ENCODE peak calls at places on chromosomes 1 and 21, in seven cellular contexts. B is tibial nerve; O is GM23248; H is naive thymus-derived CD4-positive, alpha-beta T cell; U is aorta; F is endothelial cell of umbilical vein; Z is tibial artery. D is an unnamed sample.

GRCh38 chr21:42260121-42260520 is 41.2 kb downstream of the ABCG1 start:
- DNase-seq in B (no peak), O (no peak), H (no peak), U (no peak), F (no peak), Z (no peak), D (no peak)

GRCh38 chr1:157157481-157158190 is 19.4 kb upstream of the ETV3 start:
- DNase-seq in B (no peak), O (peak; percentile 73), H (no peak), U (no peak), F (no peak), Z (no peak), D (no peak)

GRCh38 chr1:183272390-183272801 is 86.3 kb downstream of the LAMC2 start:
- DNase-seq in B (no peak), O (peak; percentile 88), H (no peak), U (no peak), F (peak; percentile 59), Z (no peak), D (no peak)

GRCh38 chr1:186754542-186755150 is 74.1 kb upstream of the PLA2G4A start:
- DNase-seq in B (no peak), O (no peak), H (no peak), U (no peak), F (no peak), Z (no peak), D (no peak)

GRCh38 chr1:186531561-186532165 is 70.7 kb upstream of the PDC start:
- DNase-seq in B (no peak), O (peak; percentile 74), H (no peak), U (no peak), F (no peak), Z (no peak), D (no peak)

GRCh38 chr1:245571872-245572294 is 417.1 kb downstream of the KIF26B start:
- DNase-seq in B (no peak), O (no peak), H (no peak), U (no peak), F (no peak), Z (no peak), D (no peak)

GRCh38 chr1:94418664-94419655 is 771 bp downstream of the ABCD3 start:
- DNase-seq in B (peak; percentile 51), O (peak; percentile 80), H (no peak), U (peak; percentile 55), F (peak; percentile 69), Z (peak; percentile 42), D (no peak)

GRCh38 chr1:89721351-89721750 is 88.4 kb downstream of the LRRC8C start:
- DNase-seq in B (no peak), O (peak; percentile 62), H (no peak), U (no peak), F (peak; percentile 95), Z (no peak), D (no peak)

GRCh38 chr1:59699227-59699847 is 115.4 kb upstream of the HOOK1 start:
- DNase-seq in B (no peak), O (peak; percentile 68), H (peak; percentile 21), U (no peak), F (peak; percentile 62), Z (no peak), D (no peak)

GRCh38 chr1:175683491-175684175 is 59.8 kb downstream of the TNR start:
- DNase-seq in B (no peak), O (no peak), H (no peak), U (no peak), F (no peak), Z (no peak), D (no peak)

GRCh38 chr1:154155282-154155681 is 409 bp upstream of the NUP210L start:
- DNase-seq in B (peak; percentile 37), O (peak; percentile 41), H (no peak), U (peak; percentile 72), F (peak; percentile 94), Z (peak; percentile 52), D (no peak)

GRCh38 chr1:31760901-31761470 is 3.2 kb downstream of the ADGRB2 start:
- DNase-seq in B (no peak), O (peak; percentile 84), H (peak; percentile 71), U (peak; percentile 86), F (no peak), Z (peak; percentile 49), D (peak; percentile 47)

GRCh38 chr1:49319426-49319963 is 542.8 kb upstream of the BEND5 start:
- DNase-seq in B (no peak), O (no peak), H (no peak), U (no peak), F (no peak), Z (no peak), D (no peak)
- H3K9me3 ChIP-seq in B (peaks cover 3% of the 10 kb centered on the region), O (no peaks in the 10 kb centered on the region), H (no peaks in the 10 kb centered on the region), U (no peaks in the 10 kb centered on the region), F (no peaks in the 10 kb centered on the region), Z (no peaks in the 10 kb centered on the region), D (no peaks in the 10 kb centered on the region)

DNA sequence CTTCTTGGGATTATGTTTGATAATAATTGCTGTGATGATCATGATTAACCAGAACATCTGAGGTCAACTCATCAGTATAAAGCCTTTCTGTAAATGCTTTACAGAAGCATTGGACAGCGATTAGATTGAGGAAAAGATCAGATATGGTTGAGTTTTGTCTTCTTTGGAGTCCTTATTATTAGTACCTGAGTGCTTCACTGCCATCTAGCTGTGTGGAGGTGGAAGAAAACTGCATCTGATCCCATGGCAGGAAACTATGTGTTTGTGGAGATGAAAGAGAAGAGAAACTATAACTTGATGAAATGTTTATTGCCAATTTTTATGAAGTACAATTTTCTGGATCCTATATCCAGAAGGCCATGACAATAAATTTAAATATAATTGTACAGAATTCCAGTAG is 11.4 kb downstream of the FLG2 start:
- DNase-seq in B (no peak), O (peak; percentile 14), H (no peak), U (no peak), F (no peak), Z (no peak), D (no peak)
- H3K9me3 ChIP-seq in B (no peaks in the 10 kb centered on the region), O (no peaks in the 10 kb centered on the region), H (no peaks in the 10 kb centered on the region), U (peaks cover 5% of the 10 kb centered on the region), F (no peaks in the 10 kb centered on the region), Z (no peaks in the 10 kb centered on the region), D (no peaks in the 10 kb centered on the region)

DNA sequence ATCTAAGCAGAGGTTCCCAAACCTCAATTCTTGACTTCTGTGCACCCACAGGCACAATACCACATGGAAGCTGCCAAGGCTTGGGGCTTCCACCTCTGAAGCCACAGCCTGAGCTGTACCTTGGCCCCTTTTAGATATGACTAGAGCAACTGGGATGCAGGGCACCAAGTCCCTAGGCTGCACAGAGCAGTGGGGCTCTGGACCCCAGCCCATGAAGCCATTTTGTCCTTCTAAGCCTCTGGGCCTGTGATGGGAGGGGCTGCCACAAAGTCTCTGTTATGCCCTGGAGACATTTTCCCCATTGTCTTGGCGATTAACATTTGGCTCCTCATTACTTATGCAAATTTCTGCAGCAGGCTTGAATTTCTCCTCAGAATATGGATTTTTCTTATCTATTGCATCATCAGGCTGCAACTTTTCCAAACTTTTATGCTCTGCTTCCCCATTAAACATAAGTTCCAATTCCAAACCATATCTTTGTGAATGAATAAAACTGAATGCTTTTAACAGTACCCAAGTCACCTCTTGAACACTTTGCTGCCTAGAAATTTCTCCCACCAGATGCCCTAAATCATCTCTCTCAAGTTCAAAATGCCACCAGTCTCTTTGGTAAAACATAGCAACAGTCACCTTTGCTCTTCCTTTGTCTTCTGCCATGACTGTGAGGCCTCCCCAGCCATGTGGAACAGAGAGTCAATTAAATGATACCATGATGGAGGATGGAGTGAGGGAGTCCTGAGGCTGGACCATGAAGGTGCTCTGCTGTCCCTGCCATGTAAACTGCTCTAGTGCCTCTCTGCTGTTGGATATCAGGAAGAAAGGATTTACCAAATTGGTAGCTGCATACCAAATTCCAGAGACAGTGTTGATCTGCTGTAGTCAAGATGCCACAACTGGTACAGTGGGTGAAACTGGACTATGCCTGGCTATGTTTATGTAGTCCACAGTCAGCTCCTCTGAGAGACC is 37.6 kb downstream of the RUNX3 start:
- DNase-seq in B (no peak), O (no peak), H (no peak), U (no peak), F (no peak), Z (no peak), D (no peak)
- H3K9me3 ChIP-seq in B (peaks cover 18% of the 10 kb centered on the region), O (no peaks in the 10 kb centered on the region), H (peaks cover 7% of the 10 kb centered on the region), U (peaks cover 1% of the 10 kb centered on the region), F (no peaks in the 10 kb centered on the region), Z (peaks cover 10% of the 10 kb centered on the region), D (no peaks in the 10 kb centered on the region)

GRCh38 chr21:24367936-24368335 is 1239.3 kb downstream of the MRPL39 start:
- DNase-seq in B (no peak), O (no peak), H (no peak), U (no peak), F (no peak), Z (no peak), D (no peak)
- H3K9me3 ChIP-seq in B (no peaks in the 10 kb centered on the region), O (peaks cover 3% of the 10 kb centered on the region), H (no peaks in the 10 kb centered on the region), U (no peaks in the 10 kb centered on the region), F (no peaks in the 10 kb centered on the region), Z (no peaks in the 10 kb centered on the region), D (no peaks in the 10 kb centered on the region)

GRCh38 chr1:248703674-248704073 is 1.1 kb upstream of the OR14I1 start:
- DNase-seq in B (no peak), O (peak; percentile 2), H (no peak), U (no peak), F (no peak), Z (no peak), D (no peak)
- H3K9me3 ChIP-seq in B (no peaks in the 10 kb centered on the region), O (no peaks in the 10 kb centered on the region), H (no peaks in the 10 kb centered on the region), U (no peaks in the 10 kb centered on the region), F (no peaks in the 10 kb centered on the region), Z (no peaks in the 10 kb centered on the region), D (no peaks in the 10 kb centered on the region)

GRCh38 chr1:55184859-55185258 is 30.3 kb downstream of the USP24 start:
- DNase-seq in B (no peak), O (no peak), H (no peak), U (no peak), F (no peak), Z (no peak), D (no peak)
- H3K9me3 ChIP-seq in B (peaks cover 13% of the 10 kb centered on the region), O (no peaks in the 10 kb centered on the region), H (peaks cover 8% of the 10 kb centered on the region), U (no peaks in the 10 kb centered on the region), F (no peaks in the 10 kb centered on the region), Z (no peaks in the 10 kb centered on the region), D (no peaks in the 10 kb centered on the region)

GRCh38 chr1:4129693-4130092 is 229.6 kb upstream of the C1orf174 start:
- DNase-seq in B (no peak), O (no peak), H (no peak), U (no peak), F (no peak), Z (no peak), D (no peak)
- H3K9me3 ChIP-seq in B (peaks cover 15% of the 10 kb centered on the region), O (no peaks in the 10 kb centered on the region), H (no peaks in the 10 kb centered on the region), U (no peaks in the 10 kb centered on the region), F (no peaks in the 10 kb centered on the region), Z (peaks cover 6% of the 10 kb centered on the region), D (no peaks in the 10 kb centered on the region)

DNA sequence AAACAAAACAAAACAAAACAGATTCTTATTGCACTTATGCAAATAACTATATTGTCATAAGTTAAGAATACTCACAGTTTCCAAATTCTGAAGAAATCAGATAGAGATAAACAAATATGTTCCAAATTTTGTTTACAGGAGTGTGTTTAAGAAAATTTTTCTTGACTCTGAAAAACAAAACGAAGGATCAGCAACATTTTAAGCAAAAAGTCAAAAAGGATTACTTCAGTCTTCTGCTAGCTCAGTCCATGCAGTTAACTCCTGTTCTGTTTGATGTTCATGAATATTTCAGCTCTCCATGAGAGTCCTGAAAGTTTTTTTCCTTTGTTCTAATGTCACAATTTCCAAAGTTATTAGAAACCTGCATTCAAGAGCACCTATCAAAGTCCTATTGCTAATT is 33.2 kb upstream of the KLF18 start:
- DNase-seq in B (no peak), O (no peak), H (no peak), U (no peak), F (no peak), Z (no peak), D (no peak)
- H3K9me3 ChIP-seq in B (peaks cover 3% of the 10 kb centered on the region), O (no peaks in the 10 kb centered on the region), H (no peaks in the 10 kb centered on the region), U (no peaks in the 10 kb centered on the region), F (no peaks in the 10 kb centered on the region), Z (no peaks in the 10 kb centered on the region), D (no peaks in the 10 kb centered on the region)

D was measured in T-helper 17 cell.